ENCODE peak calls at places on chromosome 13, in nine cellular contexts. E is MM.1S, R is IMR-90, C is cardiac muscle cell, A is AG09309, X is uterus, Y is upper lobe of right lung, Z is BJ, H is choroid plexus epithelial cell. K is an unnamed sample.

GRCh38 chr13:110126391-110126961 is 180.5 kb downstream of the COL4A1 start:
- DNase-seq in E (no peak), R (peak; percentile 98), C (peak; percentile 70), A (peak; percentile 89), X (peak; percentile 70), Y (no peak), Z (peak; percentile 88), H (peak; percentile 97), K (peak; percentile 62)

GRCh38 chr13:58680115-58680514 is 1048.6 kb downstream of the PCDH17 start:
- DNase-seq in E (no peak), R (no peak), C (no peak), A (no peak), X (no peak), Y (no peak), Z (no peak), H (no peak), K (no peak)

GRCh38 chr13:23506821-23507210 is 63.4 kb upstream of the TNFRSF19 start:
- DNase-seq in E (no peak), R (peak; percentile 98), C (peak; percentile 33), A (no peak), X (peak; percentile 26), Y (no peak), Z (peak; percentile 70), H (peak; percentile 84), K (no peak)

GRCh38 chr13:95660981-95661581 is 15.9 kb upstream of the DNAJC3 start:
- DNase-seq in E (peak; percentile 65), R (peak; percentile 50), C (peak; percentile 74), A (no peak), X (no peak), Y (no peak), Z (no peak), H (peak; percentile 71), K (no peak)

GRCh38 chr13:71851541-71851940 is 15.5 kb downstream of the DACH1 start:
- DNase-seq in E (no peak), R (no peak), C (no peak), A (no peak), X (no peak), Y (no peak), Z (no peak), H (no peak), K (no peak)

GRCh38 chr13:73268306-73268705 is 209.5 kb downstream of the KLF5 start:
- DNase-seq in E (no peak), R (peak; percentile 65), C (no peak), A (peak; percentile 31), X (no peak), Y (no peak), Z (no peak), H (peak; percentile 48), K (no peak)

GRCh38 chr13:23986619-23987018 is 89.3 kb upstream of the C1QTNF9B start:
- DNase-seq in E (no peak), R (peak; percentile 98), C (no peak), A (peak; percentile 93), X (no peak), Y (no peak), Z (peak; percentile 86), H (peak; percentile 98), K (no peak)

GRCh38 chr13:93318538-93318937 is 91.9 kb downstream of the GPC6 start:
- DNase-seq in E (no peak), R (peak; percentile 35), C (peak; percentile 9), A (no peak), X (no peak), Y (no peak), Z (no peak), H (peak; percentile 52), K (no peak)

GRCh38 chr13:31436478-31436877 is 236.7 kb downstream of the B3GLCT start:
- DNase-seq in E (no peak), R (no peak), C (no peak), A (no peak), X (no peak), Y (no peak), Z (no peak), H (peak; percentile 36), K (no peak)

GRCh38 chr13:59665184-59665583 is 498.5 kb downstream of the DIAPH3 start:
- DNase-seq in E (no peak), R (no peak), C (no peak), A (no peak), X (no peak), Y (no peak), Z (no peak), H (no peak), K (no peak)

GRCh38 chr13:30172593-30173300 is 134.6 kb downstream of the KATNAL1 start:
- DNase-seq in E (no peak), R (no peak), C (no peak), A (no peak), X (peak; percentile 58), Y (no peak), Z (no peak), H (no peak), K (no peak)

GRCh38 chr13:61204025-61204424 is 211.6 kb downstream of the PCDH20 start:
- DNase-seq in E (no peak), R (no peak), C (no peak), A (no peak), X (no peak), Y (no peak), Z (no peak), H (no peak), K (no peak)

GRCh38 chr13:74338341-74338740 is 204.1 kb upstream of the KLF12 start:
- DNase-seq in E (no peak), R (no peak), C (no peak), A (no peak), X (no peak), Y (no peak), Z (no peak), H (no peak), K (no peak)

GRCh38 chr13:67416047-67416925 is 186.2 kb upstream of the PCDH9 start:
- DNase-seq in E (no peak), R (peak; percentile 29), C (peak; percentile 66), A (no peak), X (no peak), Y (peak; percentile 72), Z (no peak), H (peak; percentile 80), K (no peak)
- TF ChIP-seq CTCF in E (peak; percentile 26), R (peak; percentile 73), C (peak; percentile 88), A (peak; percentile 38), X (no peak), Y (peak; percentile 57), Z (peak; percentile 59), H (peak; percentile 97), K (peak; percentile 9)

GRCh38 chr13:56347014-56347413 is 793.7 kb upstream of the PRR20A start:
- DNase-seq in E (no peak), R (no peak), C (no peak), A (no peak), X (no peak), Y (no peak), Z (no peak), H (no peak), K (no peak)

GRCh38 chr13:56352901-56353300 is 787.8 kb upstream of the PRR20A start:
- DNase-seq in E (no peak), R (no peak), C (no peak), A (no peak), X (no peak), Y (no peak), Z (no peak), H (no peak), K (no peak)

GRCh38 chr13:56352356-56352755 is 788.4 kb upstream of the PRR20A start:
- DNase-seq in E (no peak), R (no peak), C (no peak), A (no peak), X (no peak), Y (no peak), Z (no peak), H (no peak), K (no peak)

GRCh38 chr13:56349866-56350265 is 790.9 kb upstream of the PRR20A start:
- DNase-seq in E (no peak), R (no peak), C (no peak), A (no peak), X (no peak), Y (no peak), Z (no peak), H (no peak), K (no peak)

DNA sequence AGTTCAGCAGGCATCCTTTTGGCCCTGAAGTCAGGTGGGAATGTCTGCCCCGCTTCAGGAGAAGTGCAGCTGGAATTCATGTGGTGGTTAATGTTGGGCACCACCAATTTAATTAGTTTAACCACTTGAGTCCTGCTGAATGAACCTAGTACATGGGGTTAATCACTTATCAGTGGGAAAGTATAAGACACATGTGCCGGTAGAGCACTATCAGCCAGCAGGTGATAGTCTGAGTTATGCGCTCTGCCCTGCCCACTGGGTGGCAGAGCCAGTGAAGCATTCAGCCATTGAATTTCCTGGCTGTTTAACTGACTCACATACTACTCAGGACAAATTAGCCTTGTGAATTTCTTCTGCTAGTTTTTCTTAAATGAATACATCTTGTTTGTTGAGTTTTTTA is 789.7 kb upstream of the PRR20A start:
- DNase-seq in E (no peak), R (no peak), C (peak; percentile 0), A (no peak), X (no peak), Y (no peak), Z (no peak), H (no peak), K (no peak)
- TF ChIP-seq CTCF in E (no peak), R (no peak), C (no peak), A (no peak), X (no peak), Y (no peak), Z (no peak), H (no peak), K (peak; percentile 13)

GRCh38 chr13:49627831-49628652 is at the start of gene ARL11:
- DNase-seq in E (peak; percentile 30), R (no peak), C (no peak), A (no peak), X (no peak), Y (peak; percentile 85), Z (no peak), H (no peak), K (no peak)
- TF ChIP-seq CTCF in E (no peak), R (no peak), C (no peak), A (no peak), X (no peak), Y (no peak), Z (no peak), H (no peak), K (no peak)

DNA sequence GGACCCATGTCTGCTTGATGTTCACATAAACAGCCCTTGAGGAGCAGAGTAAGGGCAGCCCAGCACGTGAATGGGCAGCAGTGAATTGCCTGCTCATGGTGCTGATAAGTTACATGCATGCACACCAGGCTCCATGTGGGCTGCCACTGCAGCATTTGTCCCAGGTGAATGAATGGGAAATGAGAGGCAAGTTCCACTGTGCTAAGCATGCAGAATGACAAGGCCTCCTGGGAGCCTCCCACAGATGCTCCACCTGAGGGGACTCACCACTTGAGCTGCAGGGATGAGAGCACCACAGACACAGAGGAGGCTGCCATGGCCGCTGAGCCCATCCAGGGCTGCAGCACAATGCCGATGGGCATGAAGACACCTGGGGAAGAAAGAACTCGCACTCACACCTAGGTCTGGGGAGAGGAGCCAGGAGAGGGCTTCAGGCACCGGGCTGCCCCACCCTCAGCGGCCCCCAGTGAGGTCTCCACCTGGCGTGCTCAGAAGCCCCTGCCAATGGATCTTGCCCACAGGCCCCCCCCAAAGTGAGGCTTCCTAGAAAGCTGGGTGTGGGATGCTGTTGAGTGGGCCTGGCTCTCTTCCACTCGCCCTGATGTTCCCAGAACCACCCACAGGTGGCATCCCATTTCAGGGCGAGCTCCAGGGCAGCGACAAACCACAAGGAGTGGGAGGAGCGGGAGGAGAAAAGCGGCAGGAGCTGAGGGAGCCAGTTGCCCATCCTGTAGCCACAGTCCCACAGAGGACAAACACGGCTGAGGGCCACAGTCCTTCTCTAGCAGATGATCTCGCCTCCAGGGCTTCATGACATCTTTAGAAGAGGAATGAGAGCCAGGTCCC is 73.8 kb downstream of the CCDC70 start:
- DNase-seq in E (no peak), R (no peak), C (peak; percentile 31), A (no peak), X (no peak), Y (no peak), Z (no peak), H (peak; percentile 9), K (no peak)
- TF ChIP-seq CTCF in E (no peak), R (peak; percentile 14), C (peak; percentile 30), A (peak; percentile 18), X (no peak), Y (peak; percentile 26), Z (peak; percentile 32), H (peak; percentile 42), K (peak; percentile 14)

K was measured in kidney.